ENCODE peak calls at places on chromosomes 12 and 14, in six cellular contexts. Q is astrocyte of the spinal cord; W is mammary epithelial cell; Z is CD4-positive, alpha-beta T cell; J is lower lobe of right lung; O is fibroblast of lung. P is an unnamed sample.

GRCh38 chr12:56721721-56722120 is 3.4 kb downstream of the NACA start:
- DNase-seq in Q (no peak), W (no peak), Z (no peak), J (no peak), O (no peak), P (no peak)

GRCh38 chr12:30874455-30875313 is 51.9 kb upstream of the TSPAN11 start:
- DNase-seq in Q (no peak), W (no peak), Z (no peak), J (no peak), O (no peak), P (no peak)

GRCh38 chr12:50647479-50647878 is 116.4 kb upstream of the ATF1 start:
- DNase-seq in Q (peak), W (peak), Z (no peak), J (no peak), O (no peak), P (no peak)

GRCh38 chr14:61025239-61026223 is 44.5 kb downstream of the SLC38A6 start:
- DNase-seq in Q (peak), W (peak), Z (peak), J (no peak), O (peak), P (peak)

GRCh38 chr14:76015668-76016067 is 30.1 kb downstream of the IFT43 start:
- DNase-seq in Q (no peak), W (no peak), Z (no peak), J (no peak), O (no peak), P (no peak)

GRCh38 chr14:106694638-106695393 is 1168.4 kb downstream of the TMEM121 start:
- DNase-seq in Q (no peak), W (peak), Z (peak), J (peak), O (no peak), P (peak)

GRCh38 chr14:36553650-36554260 is 28.7 kb downstream of the NKX2-8 start:
- DNase-seq in Q (peak), W (peak), Z (no peak), J (no peak), O (peak), P (no peak)

GRCh38 chr14:24941719-24942118 is 108.2 kb downstream of the STXBP6 start:
- DNase-seq in Q (no peak), W (no peak), Z (no peak), J (peak), O (no peak), P (no peak)

GRCh38 chr14:49863483-49864262 is 11.1 kb upstream of the NEMF start:
- DNase-seq in Q (peak), W (no peak), Z (no peak), J (no peak), O (no peak), P (no peak)

GRCh38 chr12:123107926-123108681 is 42.8 kb downstream of the PITPNM2 start:
- DNase-seq in Q (no peak), W (no peak), Z (no peak), J (no peak), O (no peak), P (no peak)

GRCh38 chr14:34355584-34356266 is 106.3 kb downstream of the SPTSSA start:
- DNase-seq in Q (peak), W (peak), Z (no peak), J (no peak), O (peak), P (no peak)

GRCh38 chr12:40315375-40315774 is 90.6 kb downstream of the LRRK2 start:
- DNase-seq in Q (no peak), W (no peak), Z (no peak), J (no peak), O (no peak), P (no peak)

GRCh38 chr14:54919330-54919729 is 16.7 kb upstream of the GCH1 start:
- DNase-seq in Q (no peak), W (no peak), Z (no peak), J (no peak), O (no peak), P (no peak)

GRCh38 chr14:54686871-54687749 is 120.2 kb downstream of the SAMD4A start:
- DNase-seq in Q (no peak), W (no peak), Z (no peak), J (no peak), O (peak), P (no peak)

GRCh38 chr14:98591161-98591560 is 680.8 kb downstream of the BCL11B start:
- DNase-seq in Q (no peak), W (no peak), Z (no peak), J (no peak), O (no peak), P (no peak)

GRCh38 chr12:93135286-93136239 is 206.5 kb upstream of the EEA1 start:
- DNase-seq in Q (peak), W (no peak), Z (no peak), J (no peak), O (peak), P (no peak)

GRCh38 chr14:50961606-50962259 is 17.4 kb upstream of the PYGL start:
- DNase-seq in Q (peak), W (peak), Z (no peak), J (no peak), O (peak), P (no peak)

GRCh38 chr14:59244581-59244980 is 56.1 kb downstream of the DAAM1 start:
- DNase-seq in Q (no peak), W (peak), Z (no peak), J (no peak), O (no peak), P (no peak)

GRCh38 chr12:115400011-115400410 is 716.0 kb upstream of the TBX3 start:
- DNase-seq in Q (no peak), W (no peak), Z (no peak), J (no peak), O (no peak), P (no peak)

GRCh38 chr12:124744659-124745467 is 118.8 kb downstream of the SCARB1 start:
- DNase-seq in Q (no peak), W (no peak), Z (no peak), J (no peak), O (no peak), P (no peak)

GRCh38 chr12:80862606-80863005 is 75.1 kb downstream of the LIN7A start:
- DNase-seq in Q (peak), W (no peak), Z (no peak), J (no peak), O (peak), P (no peak)

GRCh38 chr12:39878753-39879152 is 227.1 kb downstream of the SLC2A13 start:
- DNase-seq in Q (no peak), W (no peak), Z (no peak), J (no peak), O (no peak), P (no peak)

GRCh38 chr14:50173891-50174290 is 57.5 kb downstream of the SOS2 start:
- DNase-seq in Q (peak), W (peak), Z (no peak), J (no peak), O (no peak), P (no peak)

GRCh38 chr12:26187429-26187828 is 7.9 kb upstream of the SSPN start:
- DNase-seq in Q (no peak), W (no peak), Z (no peak), J (no peak), O (no peak), P (no peak)

GRCh38 chr12:67929373-67929772 is 59.9 kb upstream of the IFNG-AS1 start:
- DNase-seq in Q (no peak), W (no peak), Z (no peak), J (no peak), O (no peak), P (no peak)

GRCh38 chr12:67650127-67650495 is 1.6 kb downstream of the DYRK2 start:
- DNase-seq in Q (peak), W (no peak), Z (no peak), J (no peak), O (peak), P (no peak)

GRCh38 chr12:43937947-43938346 is 102.1 kb downstream of the TMEM117 start:
- DNase-seq in Q (no peak), W (peak), Z (no peak), J (no peak), O (peak), P (no peak)

GRCh38 chr14:103281496-103282231 is 52.4 kb upstream of the EIF5 start:
- DNase-seq in Q (peak), W (peak), Z (no peak), J (no peak), O (peak), P (no peak)
- TF ChIP-seq CTCF in Q (peak), W (no peak), Z (no peak), J (peak), O (peak), P (no peak)

DNA sequence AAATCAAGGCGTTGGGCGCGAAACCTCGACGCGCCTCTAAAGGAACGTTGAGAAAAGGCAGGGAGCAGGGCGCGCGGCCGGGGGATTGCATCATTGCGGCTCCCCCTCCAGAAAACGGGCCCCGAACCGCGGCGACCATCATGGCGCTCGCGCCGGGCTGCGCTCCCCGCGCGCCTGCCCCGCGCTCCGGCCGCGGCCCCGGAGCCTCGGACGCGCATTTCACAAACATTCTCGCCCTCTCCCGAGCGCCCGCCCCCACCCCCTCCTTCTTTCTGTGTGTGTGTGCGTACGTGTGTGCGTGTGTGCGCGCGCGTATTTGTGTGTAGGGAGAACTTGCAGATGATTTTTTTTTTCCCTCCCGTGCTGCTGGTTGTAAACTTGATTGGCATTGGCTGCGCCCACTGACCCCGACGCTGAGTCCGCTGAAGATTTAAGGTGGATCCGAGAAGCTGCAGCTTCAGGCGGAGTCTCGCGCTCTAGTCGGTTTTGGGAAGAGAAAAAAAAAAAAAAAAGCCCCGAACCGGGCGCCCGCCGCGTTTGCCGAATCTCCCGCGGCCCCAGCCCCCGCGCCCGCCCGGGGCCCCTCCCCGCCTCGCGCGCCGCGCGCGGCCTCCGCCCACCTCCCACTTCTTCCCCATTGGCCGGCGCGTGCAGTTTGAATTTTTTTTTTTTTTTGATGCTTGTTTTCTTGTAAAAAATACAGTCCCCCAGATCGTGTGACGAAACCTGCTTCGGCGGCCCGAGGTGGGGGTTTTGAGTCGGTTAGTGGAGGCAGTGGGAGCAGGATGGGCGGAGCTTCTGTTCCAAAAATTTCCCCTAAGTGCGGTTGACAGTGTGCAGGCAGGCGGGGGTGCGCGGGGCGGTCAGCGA is 8.2 kb downstream of the CDKN1B start:
- DNase-seq in Q (peak), W (peak), Z (peak), J (peak), O (peak), P (peak)
- TF ChIP-seq CTCF in Q (no peak), W (no peak), Z (no peak), J (peak), O (no peak), P (no peak)

GRCh38 chr14:68775614-68776126 is 17.2 kb downstream of the ZFP36L1 start:
- DNase-seq in Q (no peak), W (no peak), Z (no peak), J (no peak), O (no peak), P (no peak)
- TF ChIP-seq CTCF in Q (peak), W (peak), Z (no peak), J (no peak), O (no peak), P (no peak)

GRCh38 chr14:30657606-30658163 is 35.6 kb downstream of the SCFD1 start:
- DNase-seq in Q (peak), W (no peak), Z (no peak), J (no peak), O (peak), P (no peak)
- TF ChIP-seq CTCF in Q (peak), W (peak), Z (peak), J (no peak), O (peak), P (no peak)

GRCh38 chr12:3882896-3883564 is 9.8 kb upstream of the PARP11 start:
- DNase-seq in Q (peak), W (peak), Z (no peak), J (no peak), O (peak), P (no peak)
- TF ChIP-seq CTCF in Q (peak), W (peak), Z (peak), J (peak), O (peak), P (no peak)

GRCh38 chr12:104828015-104828414 is 130.1 kb downstream of the SLC41A2 start:
- DNase-seq in Q (no peak), W (peak), Z (no peak), J (no peak), O (no peak), P (no peak)

GRCh38 chr12:104823985-104824441 is 134.1 kb downstream of the SLC41A2 start:
- DNase-seq in Q (no peak), W (no peak), Z (no peak), J (peak), O (no peak), P (no peak)

GRCh38 chr12:104827587-104827986 is 130.5 kb downstream of the SLC41A2 start:
- DNase-seq in Q (no peak), W (no peak), Z (no peak), J (no peak), O (peak), P (no peak)

DNA sequence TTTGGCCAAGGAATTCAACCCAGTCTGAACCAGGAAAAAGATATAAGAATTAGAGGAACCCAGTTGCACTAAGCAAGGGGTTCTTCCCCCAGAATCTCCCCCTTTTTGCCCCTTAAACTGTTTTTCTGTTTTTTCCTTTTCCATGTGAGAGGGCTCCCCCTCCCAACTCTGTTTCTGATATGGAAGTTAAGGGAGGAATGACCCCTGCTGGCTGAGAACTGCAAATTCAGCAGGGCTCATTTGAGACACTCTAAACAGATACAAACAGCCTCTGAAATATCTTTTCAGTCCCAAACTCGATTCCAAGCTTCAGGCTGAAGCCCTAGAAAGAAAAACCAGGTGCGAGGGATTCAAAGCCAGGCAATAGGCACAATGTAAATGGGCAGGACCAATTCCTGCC is 132.7 kb downstream of the SLC41A2 start:
- DNase-seq in Q (no peak), W (peak), Z (no peak), J (no peak), O (peak), P (no peak)
- TF ChIP-seq CTCF in Q (peak), W (peak), Z (no peak), J (peak), O (peak), P (peak)

DNA sequence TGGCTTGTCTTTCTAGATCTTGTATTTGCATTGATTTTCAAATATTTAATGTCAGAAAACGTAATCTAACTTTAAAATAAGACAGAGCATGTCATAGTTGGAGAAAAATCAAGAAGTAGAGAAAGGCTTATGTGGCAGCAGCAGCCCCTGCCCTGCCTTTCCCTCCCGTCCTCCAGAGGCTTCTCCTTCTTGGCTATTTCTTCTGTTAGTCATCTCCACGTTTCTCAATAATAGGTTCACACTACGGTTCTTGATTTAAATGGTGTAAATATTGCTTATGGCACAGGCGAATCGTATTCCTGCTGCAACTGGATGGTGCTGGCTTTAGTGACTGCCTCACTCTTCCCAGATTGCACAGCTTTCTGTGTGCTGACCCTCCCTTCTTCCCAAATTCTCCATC is 42.8 kb downstream of the SLC8B1 start:
- DNase-seq in Q (peak), W (no peak), Z (no peak), J (no peak), O (peak), P (no peak)
- TF ChIP-seq CTCF in Q (no peak), W (no peak), Z (no peak), J (no peak), O (no peak), P (no peak)

DNA sequence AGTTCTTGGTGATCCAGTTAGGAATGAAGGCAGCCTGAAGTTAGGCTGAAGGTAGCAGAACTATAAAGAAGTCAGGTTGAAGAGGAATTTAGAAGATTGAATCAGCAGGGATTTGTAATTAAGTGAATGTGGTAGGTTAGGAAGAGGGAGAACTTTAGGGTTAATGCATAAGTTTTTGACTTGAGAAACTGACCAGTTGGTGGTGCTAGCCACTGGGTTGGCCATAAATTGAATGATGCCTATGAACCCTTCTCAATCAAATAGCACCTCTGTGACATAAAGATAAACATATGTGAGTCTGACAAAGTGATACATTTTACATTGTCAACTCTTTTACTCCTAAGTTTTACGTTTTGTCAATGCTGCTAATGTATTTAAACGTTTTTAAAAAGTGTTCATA is 290.6 kb upstream of the NAV3 start:
- DNase-seq in Q (no peak), W (no peak), Z (no peak), J (no peak), O (no peak), P (no peak)
- TF ChIP-seq CTCF in Q (no peak), W (no peak), Z (no peak), J (no peak), O (peak), P (no peak)

DNA sequence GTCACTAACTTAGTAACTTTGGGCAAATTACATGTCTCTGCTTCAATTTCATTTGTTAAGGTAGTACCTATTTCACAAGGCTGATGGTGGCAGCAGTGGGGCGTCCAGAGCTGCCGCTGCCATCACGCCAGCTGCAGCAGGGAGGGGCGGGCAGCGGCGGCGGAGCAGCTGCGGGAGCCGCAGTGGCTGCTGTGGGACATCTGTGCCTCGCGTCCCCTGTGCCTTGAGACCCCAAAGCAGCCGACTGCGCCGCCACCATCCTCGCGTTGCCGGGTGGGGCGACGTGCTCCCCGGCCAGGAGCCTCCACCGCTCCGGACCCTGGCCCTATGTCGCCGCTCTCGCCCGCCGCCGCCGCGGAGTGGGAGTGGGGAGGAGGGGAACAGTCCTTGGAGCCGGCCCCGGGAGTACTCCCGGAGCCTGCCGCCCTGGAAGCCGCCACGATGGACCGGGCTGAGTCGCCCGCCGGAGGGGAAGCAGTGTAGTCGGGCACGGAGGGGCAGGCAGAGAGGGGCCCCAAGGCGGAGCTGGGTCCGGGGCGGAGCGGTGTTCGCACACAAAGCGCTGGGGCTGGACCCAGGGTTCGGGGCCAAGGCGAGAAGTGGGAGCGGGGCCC is 51.4 kb downstream of the A2M start:
- DNase-seq in Q (peak), W (peak), Z (peak), J (peak), O (peak), P (no peak)
- TF ChIP-seq CTCF in Q (peak), W (peak), Z (peak), J (peak), O (peak), P (peak)

DNA sequence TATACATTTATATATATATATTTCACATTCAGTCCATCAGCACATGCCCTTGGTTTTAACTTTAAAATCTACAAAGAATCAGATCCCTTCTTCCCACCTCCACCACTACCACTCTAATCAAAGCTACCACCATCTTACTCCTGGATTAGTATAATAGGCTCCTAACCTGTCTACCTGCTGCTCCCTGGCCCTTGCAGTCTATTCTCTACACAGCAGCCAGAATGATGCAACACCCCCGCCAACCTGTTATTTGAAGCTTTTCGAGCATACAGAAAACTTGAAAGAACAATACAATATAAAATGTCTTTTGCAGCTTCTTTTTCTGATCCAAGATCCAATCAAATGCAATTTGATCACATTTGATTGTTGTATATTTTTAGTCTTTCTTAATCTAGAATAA is 165.9 kb upstream of the HMGA2 start:
- DNase-seq in Q (no peak), W (no peak), Z (no peak), J (no peak), O (no peak), P (no peak)
- TF ChIP-seq CTCF in Q (no peak), W (no peak), Z (no peak), J (no peak), O (no peak), P (no peak)

P was measured in natural killer cell.